ENCODE peak calls at places on chromosomes 12 and 14, in nine cellular contexts. One of them, this sample, is unnamed.

GRCh38 chr12:78959556-78959955 is 95.0 kb downstream of the SYT1 start:
- DNase-seq in neural crest cell: no peak
- DNase-seq in cardiac fibroblast: no peak
- DNase-seq in SJSA1: no peak
- DNase-seq in GM23338: no peak
- DNase-seq in A549: no peak
- DNase-seq in NCI-H446: no peak
- DNase-seq in GM10248: no peak
- DNase-seq in DMS79 treated with DMSO at 0.1 percent for 48 hours: no peak
- DNase-seq in this sample: peak

GRCh38 chr12:117212563-117213190 is 22.4 kb upstream of the FBXO21 start:
- DNase-seq in neural crest cell: peak
- DNase-seq in cardiac fibroblast: peak
- DNase-seq in SJSA1: peak
- DNase-seq in GM23338: peak
- DNase-seq in A549: peak
- DNase-seq in NCI-H446: peak
- DNase-seq in GM10248: peak
- DNase-seq in DMS79 treated with DMSO at 0.1 percent for 48 hours: peak
- DNase-seq in this sample: peak

GRCh38 chr14:65957631-65958205 is 528.5 kb upstream of the CCDC196 start:
- DNase-seq in neural crest cell: no peak
- DNase-seq in cardiac fibroblast: no peak
- DNase-seq in SJSA1: no peak
- DNase-seq in GM23338: peak
- DNase-seq in A549: no peak
- DNase-seq in NCI-H446: no peak
- DNase-seq in GM10248: no peak
- DNase-seq in DMS79 treated with DMSO at 0.1 percent for 48 hours: no peak
- DNase-seq in this sample: no peak

GRCh38 chr12:120686151-120686689 is 729 bp upstream of the MLEC start:
- DNase-seq in neural crest cell: peak
- DNase-seq in cardiac fibroblast: peak
- DNase-seq in SJSA1: peak
- DNase-seq in GM23338: peak
- DNase-seq in A549: peak
- DNase-seq in NCI-H446: peak
- DNase-seq in GM10248: peak
- DNase-seq in DMS79 treated with DMSO at 0.1 percent for 48 hours: peak
- DNase-seq in this sample: peak

GRCh38 chr14:72615511-72616121 is 278.3 kb downstream of the DPF3 start:
- DNase-seq in neural crest cell: no peak
- DNase-seq in cardiac fibroblast: peak
- DNase-seq in SJSA1: peak
- DNase-seq in GM23338: no peak
- DNase-seq in A549: no peak
- DNase-seq in NCI-H446: no peak
- DNase-seq in GM10248: no peak
- DNase-seq in DMS79 treated with DMSO at 0.1 percent for 48 hours: no peak
- DNase-seq in this sample: peak

GRCh38 chr12:108850854-108851573 is 6.4 kb downstream of the SSH1 start:
- DNase-seq in neural crest cell: no peak
- DNase-seq in cardiac fibroblast: peak
- DNase-seq in SJSA1: peak
- DNase-seq in GM23338: no peak
- DNase-seq in A549: peak
- DNase-seq in NCI-H446: no peak
- DNase-seq in GM10248: peak
- DNase-seq in DMS79 treated with DMSO at 0.1 percent for 48 hours: no peak
- DNase-seq in this sample: peak

GRCh38 chr12:90253674-90254181 is 545.1 kb upstream of the ATP2B1 start:
- DNase-seq in neural crest cell: no peak
- DNase-seq in cardiac fibroblast: peak
- DNase-seq in SJSA1: peak
- DNase-seq in GM23338: peak
- DNase-seq in A549: peak
- DNase-seq in NCI-H446: peak
- DNase-seq in GM10248: peak
- DNase-seq in DMS79 treated with DMSO at 0.1 percent for 48 hours: no peak
- DNase-seq in this sample: peak

GRCh38 chr12:119780786-119781434 is 96.2 kb downstream of the CIT start:
- DNase-seq in neural crest cell: peak
- DNase-seq in cardiac fibroblast: peak
- DNase-seq in SJSA1: no peak
- DNase-seq in GM23338: peak
- DNase-seq in A549: peak
- DNase-seq in NCI-H446: no peak
- DNase-seq in GM10248: no peak
- DNase-seq in DMS79 treated with DMSO at 0.1 percent for 48 hours: peak
- DNase-seq in this sample: peak

GRCh38 chr12:98656289-98657101 is 11.4 kb downstream of the APAF1 start:
- DNase-seq in neural crest cell: no peak
- DNase-seq in cardiac fibroblast: no peak
- DNase-seq in SJSA1: no peak
- DNase-seq in GM23338: no peak
- DNase-seq in A549: no peak
- DNase-seq in NCI-H446: no peak
- DNase-seq in GM10248: peak
- DNase-seq in DMS79 treated with DMSO at 0.1 percent for 48 hours: no peak
- DNase-seq in this sample: peak

GRCh38 chr14:61033851-61034250 is 52.8 kb downstream of the SLC38A6 start:
- DNase-seq in neural crest cell: no peak
- DNase-seq in cardiac fibroblast: peak
- DNase-seq in SJSA1: no peak
- DNase-seq in GM23338: no peak
- DNase-seq in A549: no peak
- DNase-seq in NCI-H446: no peak
- DNase-seq in GM10248: no peak
- DNase-seq in DMS79 treated with DMSO at 0.1 percent for 48 hours: peak
- DNase-seq in this sample: peak

GRCh38 chr12:1832801-1833595 is 12.6 kb downstream of the LRTM2 start:
- DNase-seq in neural crest cell: no peak
- DNase-seq in cardiac fibroblast: no peak
- DNase-seq in SJSA1: no peak
- DNase-seq in GM23338: no peak
- DNase-seq in A549: no peak
- DNase-seq in NCI-H446: peak
- DNase-seq in GM10248: no peak
- DNase-seq in DMS79 treated with DMSO at 0.1 percent for 48 hours: no peak
- DNase-seq in this sample: no peak

GRCh38 chr12:56629459-56630179 is 507 bp downstream of the BAZ2A start:
- DNase-seq in neural crest cell: no peak
- DNase-seq in cardiac fibroblast: peak
- DNase-seq in SJSA1: no peak
- DNase-seq in GM23338: peak
- DNase-seq in A549: peak
- DNase-seq in NCI-H446: no peak
- DNase-seq in GM10248: peak
- DNase-seq in DMS79 treated with DMSO at 0.1 percent for 48 hours: no peak
- DNase-seq in this sample: no peak

GRCh38 chr12:20269352-20270067 is 98.8 kb upstream of the PDE3A start:
- DNase-seq in neural crest cell: no peak
- DNase-seq in cardiac fibroblast: no peak
- DNase-seq in SJSA1: no peak
- DNase-seq in GM23338: no peak
- DNase-seq in A549: peak
- DNase-seq in NCI-H446: no peak
- DNase-seq in GM10248: no peak
- DNase-seq in DMS79 treated with DMSO at 0.1 percent for 48 hours: no peak
- DNase-seq in this sample: no peak

GRCh38 chr14:91078095-91078737 is 17.8 kb upstream of the RPS6KA5 start:
- DNase-seq in neural crest cell: no peak
- DNase-seq in cardiac fibroblast: no peak
- DNase-seq in SJSA1: no peak
- DNase-seq in GM23338: no peak
- DNase-seq in A549: no peak
- DNase-seq in NCI-H446: no peak
- DNase-seq in GM10248: peak
- DNase-seq in DMS79 treated with DMSO at 0.1 percent for 48 hours: no peak
- DNase-seq in this sample: no peak

GRCh38 chr12:39272934-39273770 is 169.8 kb downstream of the KIF21A start:
- DNase-seq in neural crest cell: peak
- DNase-seq in cardiac fibroblast: peak
- DNase-seq in SJSA1: no peak
- DNase-seq in GM23338: peak
- DNase-seq in A549: peak
- DNase-seq in NCI-H446: no peak
- DNase-seq in GM10248: no peak
- DNase-seq in DMS79 treated with DMSO at 0.1 percent for 48 hours: no peak
- DNase-seq in this sample: peak

GRCh38 chr12:123946152-123946515 is 26.5 kb downstream of the CCDC92 start:
- DNase-seq in neural crest cell: no peak
- DNase-seq in cardiac fibroblast: no peak
- DNase-seq in SJSA1: peak
- DNase-seq in GM23338: no peak
- DNase-seq in A549: no peak
- DNase-seq in NCI-H446: no peak
- DNase-seq in GM10248: no peak
- DNase-seq in DMS79 treated with DMSO at 0.1 percent for 48 hours: no peak
- DNase-seq in this sample: no peak

GRCh38 chr12:87796961-87797516 is 232.2 kb downstream of the C12orf50 start:
- DNase-seq in neural crest cell: no peak
- DNase-seq in cardiac fibroblast: peak
- DNase-seq in SJSA1: no peak
- DNase-seq in GM23338: no peak
- DNase-seq in A549: no peak
- DNase-seq in NCI-H446: no peak
- DNase-seq in GM10248: no peak
- DNase-seq in DMS79 treated with DMSO at 0.1 percent for 48 hours: no peak
- DNase-seq in this sample: peak

GRCh38 chr14:34038358-34039057 is 87.6 kb upstream of the EGLN3 start:
- DNase-seq in neural crest cell: no peak
- DNase-seq in cardiac fibroblast: peak
- DNase-seq in SJSA1: no peak
- DNase-seq in GM23338: no peak
- DNase-seq in A549: no peak
- DNase-seq in NCI-H446: no peak
- DNase-seq in GM10248: no peak
- DNase-seq in DMS79 treated with DMSO at 0.1 percent for 48 hours: no peak
- DNase-seq in this sample: no peak

GRCh38 chr12:131683266-131684014 is 27.4 kb upstream of the SFSWAP start:
- DNase-seq in neural crest cell: no peak
- DNase-seq in cardiac fibroblast: no peak
- DNase-seq in SJSA1: no peak
- DNase-seq in GM23338: no peak
- DNase-seq in A549: no peak
- DNase-seq in NCI-H446: no peak
- DNase-seq in GM10248: no peak
- DNase-seq in DMS79 treated with DMSO at 0.1 percent for 48 hours: peak
- DNase-seq in this sample: no peak

GRCh38 chr12:100404769-100405407 is 48.0 kb downstream of the SLC17A8 start:
- DNase-seq in neural crest cell: peak
- DNase-seq in cardiac fibroblast: peak
- DNase-seq in SJSA1: no peak
- DNase-seq in GM23338: peak
- DNase-seq in A549: peak
- DNase-seq in NCI-H446: no peak
- DNase-seq in GM10248: peak
- DNase-seq in DMS79 treated with DMSO at 0.1 percent for 48 hours: no peak
- DNase-seq in this sample: peak

GRCh38 chr12:19688489-19688888 is 249.2 kb downstream of the AEBP2 start:
- DNase-seq in neural crest cell: no peak
- DNase-seq in cardiac fibroblast: peak
- DNase-seq in SJSA1: no peak
- DNase-seq in GM23338: no peak
- DNase-seq in A549: no peak
- DNase-seq in NCI-H446: peak
- DNase-seq in GM10248: no peak
- DNase-seq in DMS79 treated with DMSO at 0.1 percent for 48 hours: no peak
- DNase-seq in this sample: peak